ENCODE peak calls at places on chromosomes 7 and 10, in six cellular contexts. V, W, R, B, C and D are unnamed samples.

GRCh38 chr10:51397695-51398094 is 301.7 kb downstream of the CSTF2T start:
- DNase-seq in V (no peak), W (peak; percentile 92), R (no peak), B (no peak), C (no peak), D (peak; percentile 80)

GRCh38 chr10:92240289-92241157 is 50.4 kb downstream of the CPEB3 start:
- DNase-seq in V (peak; percentile 71), W (peak; percentile 75), R (no peak), B (peak; percentile 27), C (peak; percentile 76), D (peak; percentile 92)

GRCh38 chr7:150937848-150938561 is 40.1 kb downstream of the KCNH2 start:
- DNase-seq in V (no peak), W (no peak), R (no peak), B (no peak), C (peak; percentile 41), D (peak; percentile 56)

GRCh38 chr7:55436457-55436856 is 71.3 kb downstream of the LANCL2 start:
- DNase-seq in V (no peak), W (no peak), R (no peak), B (no peak), C (no peak), D (no peak)

GRCh38 chr10:59333731-59334130 is 28.6 kb downstream of the FAM13C start:
- DNase-seq in V (no peak), W (no peak), R (no peak), B (no peak), C (no peak), D (no peak)

GRCh38 chr7:3893151-3893788 is 592.2 kb downstream of the SDK1 start:
- DNase-seq in V (no peak), W (no peak), R (no peak), B (no peak), C (no peak), D (no peak)

GRCh38 chr7:6306471-6306870 is 34.0 kb upstream of the CYTH3 start:
- DNase-seq in V (no peak), W (no peak), R (peak; percentile 66), B (no peak), C (no peak), D (peak; percentile 86)

GRCh38 chr7:91344911-91345310 is 80.7 kb downstream of the FZD1 start:
- DNase-seq in V (no peak), W (no peak), R (no peak), B (no peak), C (no peak), D (peak; percentile 19)

GRCh38 chr7:65239707-65240352 is 133.8 kb upstream of the ZNF92 start:
- DNase-seq in V (peak; percentile 23), W (no peak), R (no peak), B (no peak), C (peak; percentile 98), D (peak; percentile 81)

GRCh38 chr10:69479241-69479730 is 28.0 kb downstream of the TSPAN15 start:
- DNase-seq in V (peak; percentile 92), W (no peak), R (no peak), B (no peak), C (peak; percentile 56), D (peak; percentile 63)

GRCh38 chr7:2034291-2035201 is 198.2 kb downstream of the MAD1L1 start:
- DNase-seq in V (no peak), W (no peak), R (no peak), B (no peak), C (peak; percentile 16), D (peak; percentile 62)

GRCh38 chr7:151963895-151964870 is 7.9 kb downstream of the GALNTL5 start:
- DNase-seq in V (no peak), W (no peak), R (no peak), B (no peak), C (no peak), D (no peak)

GRCh38 chr7:106070567-106071254 is 41.4 kb downstream of the SYPL1 start:
- DNase-seq in V (no peak), W (no peak), R (no peak), B (no peak), C (no peak), D (no peak)

GRCh38 chr10:133060466-133060865 is 27.3 kb upstream of the ADGRA1 start:
- DNase-seq in V (no peak), W (no peak), R (no peak), B (no peak), C (no peak), D (no peak)

GRCh38 chr10:125515571-125515970 is 167.4 kb downstream of the TEX36 start:
- DNase-seq in V (no peak), W (no peak), R (no peak), B (no peak), C (no peak), D (no peak)

GRCh38 chr10:11782793-11783557 is 40.2 kb upstream of the PROSER2 start:
- DNase-seq in V (no peak), W (peak; percentile 23), R (peak; percentile 19), B (no peak), C (peak; percentile 61), D (peak; percentile 92)

GRCh38 chr10:124168991-124169826 is 75.8 kb upstream of the CHST15 start:
- DNase-seq in V (no peak), W (no peak), R (no peak), B (no peak), C (no peak), D (peak; percentile 19)

GRCh38 chr10:20956843-20957242 is 59.7 kb upstream of the NEBL start:
- DNase-seq in V (no peak), W (no peak), R (no peak), B (no peak), C (peak; percentile 33), D (no peak)

GRCh38 chr10:130707389-130707979 is 571.3 kb downstream of the GLRX3 start:
- DNase-seq in V (no peak), W (no peak), R (no peak), B (no peak), C (no peak), D (no peak)

GRCh38 chr10:69838853-69839252 is 37.1 kb downstream of the COL13A1 start:
- DNase-seq in V (no peak), W (no peak), R (no peak), B (no peak), C (no peak), D (peak; percentile 91)

GRCh38 chr7:74380720-74381119 is 73.0 kb upstream of the GTF2IRD1 start:
- DNase-seq in V (peak; percentile 81), W (no peak), R (no peak), B (no peak), C (no peak), D (peak; percentile 73)

GRCh38 chr10:30751678-30752331 is 122.3 kb upstream of the LYZL2 start:
- DNase-seq in V (peak; percentile 14), W (peak; percentile 26), R (no peak), B (no peak), C (peak; percentile 67), D (peak; percentile 91)

GRCh38 chr7:78768859-78769258 is 684.6 kb downstream of the MAGI2 start:
- DNase-seq in V (peak; percentile 33), W (no peak), R (no peak), B (no peak), C (peak; percentile 16), D (no peak)

GRCh38 chr10:50224330-50224952 is 26.9 kb downstream of the ASAH2 start:
- DNase-seq in V (no peak), W (peak; percentile 42), R (peak; percentile 48), B (peak; percentile 31), C (peak; percentile 28), D (peak; percentile 29)

GRCh38 chr7:107643938-107644703 is 16.5 kb upstream of the SLC26A4 start:
- DNase-seq in V (no peak), W (no peak), R (no peak), B (no peak), C (no peak), D (no peak)

GRCh38 chr7:50721160-50721559 is 61.5 kb downstream of the GRB10 start:
- DNase-seq in V (no peak), W (no peak), R (no peak), B (no peak), C (no peak), D (no peak)

GRCh38 chr10:104485632-104486031 is 132.0 kb downstream of the CFAP58 start:
- DNase-seq in V (no peak), W (no peak), R (no peak), B (no peak), C (no peak), D (no peak)
- H3K4me3 ChIP-seq in V (no peak overlapping the region), W (no peak overlapping the region), R (no peak overlapping the region), B (no peak overlapping the region), C (no peak overlapping the region), D (no peak overlapping the region)

GRCh38 chr7:17369686-17370426 is 71.4 kb downstream of the AHR start:
- DNase-seq in V (no peak), W (no peak), R (peak; percentile 17), B (peak; percentile 86), C (no peak), D (peak; percentile 86)
- H3K4me3 ChIP-seq in V (no peak overlapping the region), W (no peak overlapping the region), R (no peak overlapping the region), B (no peak overlapping the region), C (no peak overlapping the region), D (peak overlapping the region; percentile 25)

GRCh38 chr7:71733108-71733870 is 601.3 kb downstream of the GALNT17 start:
- DNase-seq in V (peak; percentile 90), W (peak; percentile 6), R (no peak), B (no peak), C (peak; percentile 89), D (peak; percentile 95)
- H3K4me3 ChIP-seq in V (peak overlapping the region; percentile 30), W (no peak overlapping the region), R (no peak overlapping the region), B (no peak overlapping the region), C (no peak overlapping the region), D (no peak overlapping the region)

DNA sequence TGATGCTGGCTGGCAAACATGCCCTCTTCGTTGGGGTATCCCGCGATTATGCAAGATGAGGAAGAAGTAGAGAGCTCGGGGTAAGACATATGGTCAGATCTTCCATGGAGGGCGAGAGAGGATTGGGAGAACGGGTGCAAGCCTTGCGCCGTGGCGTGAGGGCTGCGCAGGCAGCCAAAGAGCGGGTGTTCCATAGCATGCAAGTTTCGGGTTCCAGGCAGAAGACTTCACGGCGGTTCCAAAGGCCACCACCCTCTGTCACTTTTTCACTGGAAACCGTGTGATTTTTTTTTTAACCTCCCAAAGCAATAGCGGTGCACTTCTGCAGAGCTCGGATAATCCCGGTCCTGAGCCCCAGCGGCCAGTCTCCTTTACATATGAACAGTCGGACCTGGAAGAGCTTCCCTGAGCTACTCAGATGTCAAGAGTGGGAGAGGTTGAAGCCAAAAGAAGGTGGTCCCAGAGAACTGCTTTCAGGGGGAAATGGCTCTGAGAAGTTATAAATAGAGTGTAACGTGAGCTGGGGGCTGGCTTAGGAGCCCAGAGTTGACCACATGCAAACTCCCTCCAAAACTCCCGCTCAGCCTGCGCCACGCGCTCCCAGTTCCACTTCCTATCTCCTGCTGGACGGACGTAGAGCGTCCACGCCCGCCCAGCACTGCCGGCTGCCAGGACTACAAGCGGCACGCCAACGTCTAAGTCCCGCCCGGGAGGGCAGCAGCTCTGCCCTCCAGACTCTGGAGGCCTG is at the start of gene MEOX2:
- DNase-seq in V (no peak), W (no peak), R (no peak), B (no peak), C (peak; percentile 26), D (peak; percentile 92)
- H3K4me3 ChIP-seq in V (peak within 1 kb of the TSS; percentile 40), W (no peak within 1 kb of the TSS), R (no peak within 1 kb of the TSS), B (peak within 1 kb of the TSS; percentile 57), C (no peak within 1 kb of the TSS), D (peak within 1 kb of the TSS; percentile 81)

GRCh38 chr10:15860692-15861201 is 440 bp upstream of the MINDY3 start:
- DNase-seq in V (no peak), W (no peak), R (no peak), B (no peak), C (no peak), D (no peak)

GRCh38 chr10:15859531-15859864 is 809 bp downstream of the MINDY3 start:
- DNase-seq in V (no peak), W (no peak), R (no peak), B (no peak), C (no peak), D (no peak)

GRCh38 chr10:15859865-15860691 is at the start of gene MINDY3:
- DNase-seq in V (peak; percentile 90), W (peak; percentile 80), R (peak; percentile 33), B (no peak), C (peak; percentile 77), D (peak; percentile 86)

GRCh38 chr10:15857001-15857608 is 3.2 kb downstream of the MINDY3 start:
- DNase-seq in V (no peak), W (no peak), R (no peak), B (no peak), C (no peak), D (no peak)

GRCh38 chr10:15858895-15859294 is 1.4 kb downstream of the MINDY3 start:
- DNase-seq in V (no peak), W (no peak), R (no peak), B (no peak), C (no peak), D (no peak)
- H3K4me3 ChIP-seq in V (peak overlapping the region; percentile 92), W (peak overlapping the region; percentile 95), R (peak overlapping the region; percentile 98), B (peak overlapping the region; percentile 97), C (peak overlapping the region; percentile 99), D (peak overlapping the region; percentile 98)